ENCODE peak calls at places on chromosomes 2 and 18, in seven cellular contexts. B, N, W, J, H, R and Q are unnamed samples.

GRCh38 chr18:39806519-39806918 is 2148.5 kb upstream of the PIK3C3 start:
- DNase-seq in B (no peak), N (no peak), W (no peak), J (no peak), H (no peak), R (no peak), Q (no peak)

GRCh38 chr18:5311273-5312009 is 15.9 kb upstream of the ZBTB14 start:
- DNase-seq in B (no peak), N (no peak), W (no peak), J (no peak), H (no peak), R (no peak), Q (no peak)

GRCh38 chr18:68041327-68041726 is 524.8 kb upstream of the DSEL start:
- DNase-seq in B (no peak), N (no peak), W (no peak), J (no peak), H (no peak), R (no peak), Q (no peak)

GRCh38 chr18:59706499-59706898 is 9.3 kb upstream of the CCBE1 start:
- DNase-seq in B (no peak), N (no peak), W (no peak), J (no peak), H (no peak), R (no peak), Q (no peak)

GRCh38 chr2:54073796-54074195 is 41.6 kb upstream of the ACYP2 start:
- DNase-seq in B (no peak), N (no peak), W (no peak), J (no peak), H (no peak), R (no peak), Q (no peak)

GRCh38 chr2:21038403-21039073 is 5.3 kb downstream of the APOB start:
- DNase-seq in B (no peak), N (no peak), W (no peak), J (no peak), H (no peak), R (no peak), Q (no peak)

GRCh38 chr2:43055086-43055912 is 171.1 kb downstream of the ZFP36L2 start:
- DNase-seq in B (no peak), N (no peak), W (no peak), J (peak), H (peak), R (no peak), Q (no peak)

GRCh38 chr2:29747786-29748470 is 173.5 kb downstream of the ALK start:
- DNase-seq in B (no peak), N (no peak), W (peak), J (no peak), H (no peak), R (no peak), Q (no peak)

GRCh38 chr2:143420313-143420712 is 291.1 kb downstream of the ARHGAP15 start:
- DNase-seq in B (no peak), N (no peak), W (no peak), J (no peak), H (no peak), R (no peak), Q (no peak)

GRCh38 chr2:71331581-71332412 is at the start of gene ZNF638:
- DNase-seq in B (peak), N (peak), W (peak), J (peak), H (peak), R (peak), Q (peak)

GRCh38 chr18:26657618-26658581 is 109.5 kb upstream of the KCTD1 start:
- DNase-seq in B (no peak), N (no peak), W (no peak), J (no peak), H (no peak), R (no peak), Q (no peak)

GRCh38 chr18:32243358-32243757 is 53.5 kb downstream of the MEP1B start:
- DNase-seq in B (no peak), N (no peak), W (no peak), J (no peak), H (no peak), R (no peak), Q (no peak)

GRCh38 chr2:65277791-65278449 is 50.3 kb downstream of the ACTR2 start:
- DNase-seq in B (no peak), N (no peak), W (no peak), J (no peak), H (no peak), R (no peak), Q (no peak)

GRCh38 chr2:42973771-42974170 is 181.4 kb upstream of the HAAO start:
- DNase-seq in B (no peak), N (no peak), W (no peak), J (peak), H (peak), R (no peak), Q (no peak)

GRCh38 chr18:21053127-21053526 is 58.5 kb downstream of the ROCK1 start:
- DNase-seq in B (no peak), N (no peak), W (no peak), J (no peak), H (no peak), R (no peak), Q (no peak)

GRCh38 chr18:76064998-76065397 is 430.0 kb downstream of the ZNF516 start:
- DNase-seq in B (no peak), N (no peak), W (no peak), J (no peak), H (no peak), R (no peak), Q (no peak)

GRCh38 chr2:168841445-168841844 is 39.0 kb downstream of the NOSTRIN start:
- DNase-seq in B (no peak), N (no peak), W (no peak), J (no peak), H (no peak), R (no peak), Q (no peak)

GRCh38 chr2:49189512-49190225 is 35.4 kb upstream of the FSHR start:
- DNase-seq in B (no peak), N (no peak), W (no peak), J (no peak), H (no peak), R (no peak), Q (no peak)

GRCh38 chr2:191927991-191928390 is 81.1 kb upstream of the CAVIN2 start:
- DNase-seq in B (no peak), N (no peak), W (no peak), J (no peak), H (no peak), R (no peak), Q (no peak)

GRCh38 chr2:54052825-54053718 is 62.3 kb upstream of the ACYP2 start:
- DNase-seq in B (no peak), N (no peak), W (no peak), J (no peak), H (no peak), R (no peak), Q (no peak)

GRCh38 chr18:13570856-13571495 is 155.4 kb downstream of the FAM210A start:
- DNase-seq in B (no peak), N (no peak), W (no peak), J (no peak), H (no peak), R (no peak), Q (no peak)

GRCh38 chr18:7164610-7165009 is 47.0 kb upstream of the LAMA1 start:
- DNase-seq in B (no peak), N (no peak), W (no peak), J (no peak), H (no peak), R (no peak), Q (no peak)

GRCh38 chr2:17254421-17254820 is 263.8 kb downstream of the RAD51AP2 start:
- DNase-seq in B (no peak), N (no peak), W (no peak), J (no peak), H (no peak), R (no peak), Q (no peak)

GRCh38 chr18:13216092-13216582 is 2.4 kb upstream of the LDLRAD4 start:
- DNase-seq in B (peak), N (peak), W (peak), J (peak), H (peak), R (peak), Q (peak)

GRCh38 chr2:105376789-105377231 is 22.0 kb downstream of the FHL2 start:
- DNase-seq in B (no peak), N (no peak), W (no peak), J (no peak), H (no peak), R (no peak), Q (no peak)

GRCh38 chr18:50340078-50340477 is 34.8 kb upstream of the SKA1 start:
- DNase-seq in B (no peak), N (no peak), W (no peak), J (no peak), H (no peak), R (no peak), Q (no peak)

GRCh38 chr18:74682998-74683311 is 85.3 kb downstream of the ZNF407 start:
- DNase-seq in B (no peak), N (no peak), W (no peak), J (no peak), H (no peak), R (no peak), Q (no peak)

GRCh38 chr2:100257939-100258338 is 64.4 kb downstream of the LONRF2 start:
- DNase-seq in B (no peak), N (no peak), W (no peak), J (no peak), H (no peak), R (no peak), Q (no peak)

GRCh38 chr2:187553908-187554703 is at the start of gene TFPI:
- DNase-seq in B (peak), N (no peak), W (no peak), J (no peak), H (no peak), R (no peak), Q (no peak)

GRCh38 chr2:58871469-58872142 is 630.5 kb upstream of the FANCL start:
- DNase-seq in B (no peak), N (no peak), W (no peak), J (no peak), H (no peak), R (no peak), Q (no peak)

GRCh38 chr2:111072220-111072871 is 48.4 kb upstream of the BCL2L11 start:
- DNase-seq in B (no peak), N (no peak), W (peak), J (no peak), H (no peak), R (no peak), Q (no peak)

GRCh38 chr18:22152093-22152492 is 17.3 kb upstream of the GATA6 start:
- DNase-seq in B (no peak), N (no peak), W (no peak), J (no peak), H (no peak), R (no peak), Q (no peak)

GRCh38 chr2:105604938-105605337 is 139.8 kb upstream of the NCK2 start:
- DNase-seq in B (no peak), N (no peak), W (no peak), J (no peak), H (no peak), R (no peak), Q (peak)

GRCh38 chr2:8242734-8243133 is 439.1 kb upstream of the ID2 start:
- DNase-seq in B (no peak), N (no peak), W (no peak), J (no peak), H (no peak), R (no peak), Q (no peak)

GRCh38 chr18:50695431-50696176 is 124.2 kb downstream of the MRO start:
- DNase-seq in B (no peak), N (no peak), W (no peak), J (no peak), H (no peak), R (no peak), Q (no peak)

GRCh38 chr2:124283090-124283489 is 258.0 kb downstream of the CNTNAP5 start:
- DNase-seq in B (no peak), N (no peak), W (no peak), J (no peak), H (no peak), R (no peak), Q (no peak)

GRCh38 chr2:37389984-37390765 is 45.7 kb downstream of the QPCT start:
- DNase-seq in B (peak), N (peak), W (no peak), J (no peak), H (no peak), R (no peak), Q (peak)

GRCh38 chr18:53560546-53560945 is 663.9 kb downstream of the MBD2 start:
- DNase-seq in B (no peak), N (no peak), W (no peak), J (no peak), H (no peak), R (no peak), Q (no peak)

GRCh38 chr18:53553030-53553429 is 671.4 kb downstream of the MBD2 start:
- DNase-seq in B (no peak), N (no peak), W (no peak), J (no peak), H (no peak), R (no peak), Q (no peak)

GRCh38 chr18:53551868-53552426 is 672.5 kb downstream of the MBD2 start:
- DNase-seq in B (no peak), N (no peak), W (no peak), J (no peak), H (no peak), R (no peak), Q (peak)

GRCh38 chr18:53556450-53556849 is 668.0 kb downstream of the MBD2 start:
- DNase-seq in B (no peak), N (no peak), W (no peak), J (no peak), H (no peak), R (no peak), Q (no peak)
- H3K27ac ChIP-seq in B (no peak), N (no peak), W (no peak), J (no peak), H (no peak), R (no peak), Q (no peak)

GRCh38 chr2:6865346-6866238 is at the start of gene CMPK2:
- DNase-seq in B (peak), N (peak), W (no peak), J (peak), H (peak), R (peak), Q (peak)

GRCh38 chr2:6866239-6866745 is 585 bp upstream of the CMPK2 start:
- DNase-seq in B (peak), N (peak), W (no peak), J (no peak), H (peak), R (peak), Q (no peak)

GRCh38 chr2:6864938-6865345 is 765 bp downstream of the CMPK2 start:
- DNase-seq in B (no peak), N (no peak), W (no peak), J (peak), H (peak), R (no peak), Q (peak)

GRCh38 chr2:6863792-6864191 is 1.9 kb downstream of the CMPK2 start:
- DNase-seq in B (no peak), N (no peak), W (no peak), J (no peak), H (no peak), R (no peak), Q (peak)

DNA sequence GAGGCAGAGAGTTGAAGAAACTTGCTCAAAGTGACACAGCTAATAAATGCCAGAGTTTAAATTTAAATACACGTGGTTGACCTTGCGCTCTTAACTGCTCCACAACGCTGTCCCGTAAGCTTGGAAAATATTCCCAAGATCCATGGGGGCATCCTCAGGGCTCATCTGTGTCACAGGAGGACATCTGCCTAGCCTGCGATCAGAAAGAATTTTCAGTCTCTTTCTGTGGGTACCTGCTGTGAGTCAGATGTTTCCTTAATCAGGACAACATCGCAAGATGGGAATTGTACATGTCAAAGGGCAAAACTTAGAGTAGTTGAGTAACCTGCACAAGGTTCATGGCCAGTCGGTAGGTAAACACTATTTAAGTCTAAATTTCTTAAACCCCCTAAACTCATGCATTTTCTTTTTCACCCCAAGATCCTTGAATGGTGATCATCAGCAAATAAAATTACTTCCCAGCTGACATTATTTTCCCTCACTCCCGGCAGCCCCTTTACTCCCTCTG is 1.4 kb downstream of the CMPK2 start:
- DNase-seq in B (no peak), N (no peak), W (no peak), J (no peak), H (no peak), R (no peak), Q (no peak)
- H3K27ac ChIP-seq in B (no peak), N (no peak), W (no peak), J (no peak), H (no peak), R (no peak), Q (peak)

GRCh38 chr2:197300139-197300538 is 10.4 kb downstream of the ANKRD44 start:
- DNase-seq in B (no peak), N (no peak), W (no peak), J (no peak), H (no peak), R (no peak), Q (no peak)

GRCh38 chr2:197297262-197297661 is 13.3 kb downstream of the ANKRD44 start:
- DNase-seq in B (no peak), N (no peak), W (no peak), J (no peak), H (no peak), R (no peak), Q (no peak)

GRCh38 chr2:197296861-197297260 is 13.7 kb downstream of the ANKRD44 start:
- DNase-seq in B (no peak), N (no peak), W (no peak), J (no peak), H (no peak), R (no peak), Q (no peak)

GRCh38 chr2:197298609-197299008 is 12.0 kb downstream of the ANKRD44 start:
- DNase-seq in B (no peak), N (no peak), W (no peak), J (no peak), H (no peak), R (no peak), Q (no peak)

DNA sequence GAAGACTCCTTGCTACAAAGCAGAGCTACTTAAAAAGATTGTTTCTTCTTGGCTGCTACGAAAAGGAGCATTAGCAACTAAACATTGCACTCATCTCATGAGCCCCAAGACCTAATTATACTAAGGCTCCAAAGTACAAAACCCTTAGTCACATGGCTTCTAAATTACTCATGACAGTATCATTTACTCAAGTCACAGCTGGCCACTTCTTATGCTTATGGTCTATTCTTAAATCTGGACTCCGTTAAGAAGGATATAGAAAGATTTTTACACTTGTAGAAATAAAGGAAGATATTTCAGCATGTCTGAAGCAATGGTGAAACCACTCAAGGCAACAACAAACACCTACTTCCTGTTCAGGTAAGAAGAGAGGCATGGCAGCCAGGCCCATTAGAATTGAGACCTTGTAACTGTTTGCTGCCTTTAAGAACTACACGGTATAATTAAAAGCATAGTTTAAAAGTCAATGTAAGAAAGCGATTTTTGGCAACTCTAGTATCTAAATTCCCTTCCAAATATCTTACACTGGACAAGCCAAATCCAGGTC is 12.7 kb downstream of the ANKRD44 start:
- DNase-seq in B (peak), N (no peak), W (no peak), J (no peak), H (no peak), R (no peak), Q (no peak)
- H3K27ac ChIP-seq in B (peak), N (peak), W (no peak), J (peak), H (no peak), R (no peak), Q (no peak)

GRCh38 chr18:56038258-56039030 is 450.5 kb upstream of the TCF4 start:
- DNase-seq in B (no peak), N (no peak), W (no peak), J (no peak), H (no peak), R (no peak), Q (no peak)

GRCh38 chr18:56044239-56044638 is 456.2 kb upstream of the TCF4 start:
- DNase-seq in B (no peak), N (no peak), W (no peak), J (no peak), H (no peak), R (no peak), Q (no peak)

DNA sequence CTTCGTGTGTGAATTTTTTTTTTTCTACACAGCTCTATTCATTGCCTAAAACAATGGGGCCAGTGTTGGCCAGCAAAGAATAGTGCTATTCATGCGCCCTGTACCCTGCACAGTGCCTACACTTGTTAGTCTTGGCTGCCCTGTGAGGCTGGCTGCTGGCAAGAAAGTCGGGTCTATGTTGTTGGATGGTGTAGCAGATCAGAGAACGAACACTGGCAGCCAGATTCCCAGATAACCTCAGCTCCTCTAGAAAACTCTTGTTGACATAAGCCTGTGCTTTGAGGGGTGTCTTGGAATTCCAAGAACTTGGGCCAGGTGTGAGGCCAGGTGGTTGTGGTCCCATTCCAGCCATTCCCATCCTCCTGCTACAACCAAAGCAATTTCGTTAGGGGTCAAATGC is 455.7 kb upstream of the TCF4 start:
- DNase-seq in B (no peak), N (no peak), W (no peak), J (peak), H (no peak), R (no peak), Q (peak)
- H3K27ac ChIP-seq in B (no peak), N (no peak), W (no peak), J (no peak), H (no peak), R (no peak), Q (no peak)

GRCh38 chr2:22942441-22942840 is 442.5 kb upstream of the KLHL29 start:
- DNase-seq in B (no peak), N (no peak), W (no peak), J (no peak), H (no peak), R (no peak), Q (no peak)

GRCh38 chr2:22946553-22946952 is 438.4 kb upstream of the KLHL29 start:
- DNase-seq in B (no peak), N (no peak), W (no peak), J (no peak), H (no peak), R (no peak), Q (no peak)

GRCh38 chr2:22947741-22948140 is 437.2 kb upstream of the KLHL29 start:
- DNase-seq in B (no peak), N (no peak), W (no peak), J (no peak), H (no peak), R (no peak), Q (no peak)

GRCh38 chr2:22944141-22944540 is 440.8 kb upstream of the KLHL29 start:
- DNase-seq in B (no peak), N (no peak), W (no peak), J (no peak), H (no peak), R (no peak), Q (peak)
- H3K27ac ChIP-seq in B (no peak), N (no peak), W (no peak), J (no peak), H (no peak), R (no peak), Q (no peak)

GRCh38 chr2:120344991-120345975 is 653 bp upstream of the INHBB start:
- DNase-seq in B (peak), N (no peak), W (no peak), J (no peak), H (peak), R (peak), Q (no peak)
- H3K27ac ChIP-seq in B (no peak), N (no peak), W (no peak), J (peak), H (no peak), R (no peak), Q (peak)